ENCODE peak calls at places on chromosomes 6 and 20, in seven cellular contexts. C is COLO829; S is stimulated activated CD4-positive, alpha-beta T cell treated with anti-CD3 and anti-CD28 coated beads, TNF-alpha, amount 100 ng/mL, for 1 hour; R is adipocyte; M is activated naive CD8-positive, alpha-beta T cell treated with anti-CD3 and anti-CD28 coated beads, Interleukin-2, amount 10 ng/mL, durations not matched to agents 7 days and 5 days; U is NCI-H1417 treated with DMSO at 0.1 percent for 48 hours; F is activated CD4-positive, alpha-beta T cell treated with anti-CD3 and anti-CD28 coated beads, Interleukin-2, amount 50 U/mL, for 1 hour. B is an unnamed sample.

GRCh38 chr6:129314575-129314974 is 395.4 kb downstream of the ARHGAP18 start:
- DNase-seq in R (no peak), C (no peak), U (no peak), F (no peak), S (no peak), M (no peak), B (peak; percentile 69)

GRCh38 chr20:57384486-57384885 is 6.7 kb upstream of the RBM38 start:
- DNase-seq in R (no peak), C (no peak), F (no peak), U (no peak), S (no peak), M (no peak), B (peak; percentile 38)

GRCh38 chr6:46378882-46379405 is 112.3 kb downstream of the RCAN2 start:
- DNase-seq in U (no peak), R (no peak), C (peak; percentile 93), M (no peak), F (no peak), S (no peak), B (no peak)

GRCh38 chr6:154736613-154737259 is 3.5 kb downstream of the SCAF8 start:
- DNase-seq in F (no peak), C (no peak), U (no peak), M (no peak), R (no peak), S (no peak), B (no peak)

GRCh38 chr6:137218473-137218916 is 690 bp downstream of the IFNGR1 start:
- DNase-seq in U (no peak), R (peak; percentile 83), S (no peak), F (peak; percentile 36), M (no peak), C (peak; percentile 24), B (no peak)

GRCh38 chr20:63441777-63442493 is 30.5 kb downstream of the KCNQ2 start:
- DNase-seq in S (peak; percentile 51), M (peak; percentile 74), U (no peak), F (peak; percentile 63), R (peak; percentile 52), C (peak; percentile 57), B (no peak)

GRCh38 chr6:24883618-24884017 is 52.1 kb downstream of the RIPOR2 start:
- DNase-seq in U (no peak), R (peak; percentile 67), F (no peak), C (no peak), M (no peak), S (no peak), B (no peak)

GRCh38 chr6:89934685-89935366 is 40.6 kb downstream of the GJA10 start:
- DNase-seq in F (no peak), U (no peak), S (no peak), M (no peak), C (no peak), R (no peak), B (no peak)

GRCh38 chr6:142879527-142879926 is 65.4 kb downstream of the HIVEP2 start:
- DNase-seq in U (no peak), S (no peak), R (no peak), C (no peak), M (no peak), F (no peak), B (no peak)

GRCh38 chr20:6975326-6975725 is 207.8 kb downstream of the BMP2 start:
- DNase-seq in U (no peak), C (no peak), M (no peak), R (no peak), F (no peak), S (no peak), B (no peak)

GRCh38 chr20:43751167-43752050 is 24.6 kb upstream of the GTSF1L start:
- DNase-seq in M (peak; percentile 54), C (no peak), U (no peak), R (peak; percentile 14), F (no peak), S (peak; percentile 21), B (no peak)

GRCh38 chr20:34639755-34640222 is 37.1 kb downstream of the PIGU start:
- DNase-seq in R (no peak), S (no peak), U (peak; percentile 99), M (no peak), F (no peak), C (no peak), B (no peak)